ENCODE peak calls at places on chromosomes 5 and 9, in eight cellular contexts. C, E, L, O, F, P, D and G are unnamed samples.

GRCh38 chr9:118522093-118523028 is 818.2 kb downstream of the TLR4 start:
- DNase-seq in L (no peak), C (no peak), F (no peak), P (no peak), E (no peak), D (no peak), O (peak), G (no peak)

GRCh38 chr5:151086905-151087360 is 6.1 kb upstream of the TNIP1 start:
- DNase-seq in O (peak), P (peak), F (no peak), L (peak), E (peak), D (peak), C (peak), G (peak)

GRCh38 chr9:89863141-89863540 is 258.3 kb downstream of the GADD45G start:
- DNase-seq in L (no peak), E (no peak), C (no peak), D (no peak), O (no peak), F (no peak), P (no peak), G (no peak)

GRCh38 chr5:33370135-33370472 is 70.7 kb upstream of the TARS1 start:
- DNase-seq in L (no peak), F (no peak), D (no peak), O (no peak), P (no peak), C (no peak), E (no peak), G (no peak)

GRCh38 chr5:150113047-150113744 is 26.8 kb upstream of the CSF1R start:
- DNase-seq in F (no peak), L (no peak), C (no peak), P (no peak), D (no peak), O (peak), E (peak), G (no peak)

GRCh38 chr5:118956727-118957126 is 31.6 kb downstream of the DTWD2 start:
- DNase-seq in C (no peak), O (no peak), P (no peak), D (no peak), F (no peak), L (no peak), E (no peak), G (no peak)

GRCh38 chr9:15525958-15526357 is 15.2 kb upstream of the PSIP1 start:
- DNase-seq in E (no peak), F (no peak), D (no peak), L (no peak), O (no peak), C (no peak), P (no peak), G (no peak)

GRCh38 chr5:161085081-161085480 is 233.1 kb upstream of the ATP10B start:
- DNase-seq in E (no peak), F (no peak), P (no peak), C (no peak), L (no peak), O (no peak), D (no peak), G (no peak)

GRCh38 chr5:79727722-79728355 is 38.2 kb downstream of the CMYA5 start:
- DNase-seq in C (no peak), P (no peak), F (no peak), O (no peak), D (no peak), L (no peak), E (no peak), G (no peak)

GRCh38 chr5:171388816-171389168 is 1.1 kb downstream of the NPM1 start:
- DNase-seq in O (peak), C (no peak), D (no peak), L (peak), E (no peak), P (no peak), F (no peak), G (no peak)

GRCh38 chr9:13956107-13956506 is 357.8 kb downstream of the NFIB start:
- DNase-seq in D (no peak), F (no peak), C (no peak), P (no peak), O (no peak), L (no peak), E (no peak), G (no peak)

GRCh38 chr9:35044071-35044470 is 28.4 kb downstream of the VCP start:
- DNase-seq in P (no peak), C (no peak), O (no peak), D (no peak), E (no peak), L (no peak), F (no peak), G (no peak)

GRCh38 chr5:77924081-77924480 is 147.9 kb upstream of the TBCA start:
- DNase-seq in D (no peak), F (no peak), E (no peak), O (no peak), P (no peak), C (no peak), L (no peak), G (no peak)

GRCh38 chr9:98781588-98782383 is 14.6 kb downstream of the ANKS6 start:
- DNase-seq in L (no peak), F (no peak), C (no peak), D (no peak), E (no peak), P (no peak), O (no peak), G (no peak)

GRCh38 chr5:135269224-135269623 is 129.8 kb downstream of the MACROH2A1 start:
- DNase-seq in C (no peak), O (no peak), L (no peak), E (no peak), P (no peak), D (no peak), F (no peak), G (no peak)

GRCh38 chr5:80206282-80206681 is 49.6 kb downstream of the SERINC5 start:
- DNase-seq in F (no peak), E (no peak), O (no peak), L (no peak), D (no peak), P (no peak), C (no peak), G (no peak)

GRCh38 chr9:92425578-92425977 is 1.3 kb upstream of the OMD start:
- DNase-seq in L (no peak), O (no peak), D (no peak), E (no peak), F (no peak), C (no peak), P (no peak), G (no peak)

GRCh38 chr5:110790673-110791072 is 51.9 kb downstream of the SLC25A46 start:
- DNase-seq in F (no peak), P (no peak), D (no peak), L (no peak), C (no peak), E (no peak), O (no peak), G (no peak)

GRCh38 chr5:45334939-45335338 is 361.2 kb downstream of the HCN1 start:
- DNase-seq in D (no peak), F (no peak), E (no peak), O (no peak), L (no peak), C (no peak), P (no peak), G (no peak)

GRCh38 chr9:72542917-72543316 is 21.5 kb downstream of the TMC1 start:
- DNase-seq in L (no peak), D (no peak), C (no peak), O (no peak), F (no peak), E (no peak), P (no peak), G (no peak)

GRCh38 chr5:65127181-65127901 is 354.4 kb downstream of the ADAMTS6 start:
- DNase-seq in O (no peak), D (no peak), F (no peak), E (no peak), P (no peak), C (no peak), L (no peak), G (no peak)

GRCh38 chr5:158590936-158591863 is 508.5 kb downstream of the EBF1 start:
- DNase-seq in F (no peak), L (no peak), P (no peak), E (no peak), C (no peak), O (no peak), D (no peak), G (no peak)

GRCh38 chr9:26935847-26936246 is 11.2 kb downstream of the PLAA start:
- DNase-seq in D (no peak), C (no peak), P (no peak), L (no peak), E (no peak), O (no peak), F (no peak), G (no peak)